ENCODE peak calls at places on chromosomes 6 and 20, in nine cellular contexts. J is NCI-H510A treated with DMSO at 0.1 percent for 48 hours; I is naive B cell; K is CD4-positive, alpha-beta T cell; B is amniotic stem cell; T is activated T-helper 1 cell treated with Interleukin-2 at 50 U/mL for 16 hours; O is activated gamma-delta T cell treated with anti-CD3 and anti-CD28 coated beads, Interleukin-2, amount 50 U/mL, for 16 hours; E is iris pigment epithelial cell; S is ELR. U is an unnamed sample.
A peak's percentile ranks its signal among the peaks of the same experiment; 100 is the strongest.

GRCh38 chr6:133814235-133814634 is 74.7 kb upstream of the TCF21 start:
- DNase-seq in J (no peak), I (no peak), K (no peak), B (no peak), T (no peak), O (no peak), E (no peak), S (no peak), U (no peak)

GRCh38 chr6:89007209-89008001 is 44.0 kb upstream of the RNGTT start:
- DNase-seq in J (peak; percentile 28), I (no peak), K (no peak), B (no peak), T (no peak), O (no peak), E (peak; percentile 23), S (no peak), U (no peak)

GRCh38 chr6:164826831-164827468 is 482.5 kb downstream of the C6orf118 start:
- DNase-seq in J (peak; percentile 5), I (no peak), K (no peak), B (no peak), T (no peak), O (no peak), E (no peak), S (no peak), U (peak; percentile 5)

GRCh38 chr6:112241820-112242443 is 12.4 kb downstream of the LAMA4 start:
- DNase-seq in J (no peak), I (no peak), K (no peak), B (no peak), T (no peak), O (no peak), E (no peak), S (no peak), U (no peak)

GRCh38 chr6:32415521-32416019 is 8.6 kb upstream of the BTNL2 start:
- DNase-seq in J (peak; percentile 40), I (peak; percentile 74), K (peak; percentile 73), B (peak; percentile 38), T (peak; percentile 56), O (peak; percentile 64), E (peak; percentile 65), S (peak; percentile 80), U (peak; percentile 87)

GRCh38 chr6:148761532-148761951 is 14.7 kb downstream of the UST start:
- DNase-seq in J (no peak), I (peak; percentile 72), K (peak; percentile 10), B (no peak), T (peak; percentile 15), O (peak; percentile 20), E (peak; percentile 41), S (no peak), U (no peak)

GRCh38 chr6:158939255-158940170 is 60.5 kb downstream of the RSPH3 start:
- DNase-seq in J (peak; percentile 40), I (peak; percentile 42), K (no peak), B (no peak), T (no peak), O (no peak), E (no peak), S (peak; percentile 23), U (no peak)

GRCh38 chr6:118739976-118740771 is 88.8 kb upstream of the CEP85L start:
- DNase-seq in J (no peak), I (no peak), K (no peak), B (no peak), T (no peak), O (no peak), E (peak; percentile 55), S (peak; percentile 28), U (peak; percentile 32)

GRCh38 chr6:63410435-63411426 is 90.9 kb upstream of the LGSN start:
- DNase-seq in J (no peak), I (no peak), K (no peak), B (no peak), T (no peak), O (no peak), E (no peak), S (no peak), U (no peak)

GRCh38 chr20:31689141-31689540 is 33.5 kb downstream of the BCL2L1 start:
- DNase-seq in J (no peak), I (no peak), K (no peak), B (no peak), T (no peak), O (no peak), E (no peak), S (no peak), U (no peak)

GRCh38 chr6:13351271-13351670 is 22.9 kb upstream of the TBC1D7 start:
- DNase-seq in J (no peak), I (no peak), K (no peak), B (no peak), T (no peak), O (no peak), E (no peak), S (no peak), U (no peak)

GRCh38 chr6:137827977-137828815 is 38.9 kb upstream of the TNFAIP3 start:
- DNase-seq in J (no peak), I (no peak), K (no peak), B (no peak), T (no peak), O (no peak), E (no peak), S (no peak), U (no peak)

GRCh38 chr6:108442770-108443520 is 117.8 kb upstream of the FOXO3 start:
- DNase-seq in J (no peak), I (no peak), K (no peak), B (no peak), T (no peak), O (no peak), E (no peak), S (no peak), U (no peak)

GRCh38 chr6:89082439-89082838 is 1.9 kb downstream of the PNRC1 start:
- DNase-seq in J (no peak), I (no peak), K (no peak), B (no peak), T (no peak), O (no peak), E (peak; percentile 35), S (peak; percentile 50), U (peak; percentile 13)

GRCh38 chr20:8895472-8895871 is 173.4 kb upstream of the PLCB4 start:
- DNase-seq in J (no peak), I (no peak), K (no peak), B (no peak), T (no peak), O (no peak), E (no peak), S (no peak), U (no peak)